ENCODE peak calls at places on chromosome 9, in nine cellular contexts. One of them, this sample, is unnamed.

GRCh38 chr9:79581794-79582193 is 10.0 kb downstream of the TLE4 start:
- DNase-seq in HEK293T: no peak
- DNase-seq in stimulated activated CD8-positive, alpha-beta memory T cell treated with anti-CD3 and anti-CD28 coated beads, Interleukin-2, amount 100 ng/mL, for 1 hour: no peak
- DNase-seq in DMS153: no peak
- DNase-seq in NCI-H524 treated with DMSO at 0.1 percent for 48 hours: no peak
- DNase-seq in posterior vena cava: no peak
- DNase-seq in cardiac fibroblast: peak
- DNase-seq in nephron progenitor cell: no peak
- DNase-seq in stimulated activated CD4-positive, alpha-beta T cell treated with anti-CD3 and anti-CD28 coated beads, Interleukin-1b, Interleukin-23, amount 100 ng/mL, for 4 hours: no peak
- DNase-seq in this sample: no peak

GRCh38 chr9:89872913-89873707 is 268.3 kb downstream of the GADD45G start:
- DNase-seq in stimulated activated CD8-positive, alpha-beta memory T cell treated with anti-CD3 and anti-CD28 coated beads, Interleukin-2, amount 100 ng/mL, for 1 hour: no peak
- DNase-seq in cardiac fibroblast: no peak
- DNase-seq in NCI-H524 treated with DMSO at 0.1 percent for 48 hours: no peak
- DNase-seq in stimulated activated CD4-positive, alpha-beta T cell treated with anti-CD3 and anti-CD28 coated beads, Interleukin-1b, Interleukin-23, amount 100 ng/mL, for 4 hours: no peak
- DNase-seq in nephron progenitor cell: no peak
- DNase-seq in DMS153: no peak
- DNase-seq in posterior vena cava: peak
- DNase-seq in HEK293T: no peak
- DNase-seq in this sample: no peak

GRCh38 chr9:32413424-32413823 is 29.0 kb downstream of the ACO1 start:
- DNase-seq in nephron progenitor cell: no peak
- DNase-seq in stimulated activated CD4-positive, alpha-beta T cell treated with anti-CD3 and anti-CD28 coated beads, Interleukin-1b, Interleukin-23, amount 100 ng/mL, for 4 hours: no peak
- DNase-seq in stimulated activated CD8-positive, alpha-beta memory T cell treated with anti-CD3 and anti-CD28 coated beads, Interleukin-2, amount 100 ng/mL, for 1 hour: no peak
- DNase-seq in HEK293T: no peak
- DNase-seq in DMS153: no peak
- DNase-seq in cardiac fibroblast: peak
- DNase-seq in NCI-H524 treated with DMSO at 0.1 percent for 48 hours: no peak
- DNase-seq in posterior vena cava: no peak
- DNase-seq in this sample: no peak

GRCh38 chr9:3292311-3292710 is 233.5 kb downstream of the RFX3 start:
- DNase-seq in HEK293T: no peak
- DNase-seq in DMS153: no peak
- DNase-seq in posterior vena cava: no peak
- DNase-seq in stimulated activated CD8-positive, alpha-beta memory T cell treated with anti-CD3 and anti-CD28 coated beads, Interleukin-2, amount 100 ng/mL, for 1 hour: no peak
- DNase-seq in stimulated activated CD4-positive, alpha-beta T cell treated with anti-CD3 and anti-CD28 coated beads, Interleukin-1b, Interleukin-23, amount 100 ng/mL, for 4 hours: no peak
- DNase-seq in nephron progenitor cell: no peak
- DNase-seq in NCI-H524 treated with DMSO at 0.1 percent for 48 hours: no peak
- DNase-seq in cardiac fibroblast: no peak
- DNase-seq in this sample: no peak

GRCh38 chr9:102845847-102846246 is 149.3 kb upstream of the CYLC2 start:
- DNase-seq in cardiac fibroblast: no peak
- DNase-seq in NCI-H524 treated with DMSO at 0.1 percent for 48 hours: no peak
- DNase-seq in stimulated activated CD4-positive, alpha-beta T cell treated with anti-CD3 and anti-CD28 coated beads, Interleukin-1b, Interleukin-23, amount 100 ng/mL, for 4 hours: no peak
- DNase-seq in nephron progenitor cell: no peak
- DNase-seq in DMS153: peak
- DNase-seq in stimulated activated CD8-positive, alpha-beta memory T cell treated with anti-CD3 and anti-CD28 coated beads, Interleukin-2, amount 100 ng/mL, for 1 hour: no peak
- DNase-seq in posterior vena cava: no peak
- DNase-seq in HEK293T: no peak
- DNase-seq in this sample: no peak

GRCh38 chr9:17531642-17532254 is 47.1 kb upstream of the SH3GL2 start:
- DNase-seq in stimulated activated CD8-positive, alpha-beta memory T cell treated with anti-CD3 and anti-CD28 coated beads, Interleukin-2, amount 100 ng/mL, for 1 hour: no peak
- DNase-seq in DMS153: no peak
- DNase-seq in nephron progenitor cell: peak
- DNase-seq in NCI-H524 treated with DMSO at 0.1 percent for 48 hours: no peak
- DNase-seq in posterior vena cava: no peak
- DNase-seq in stimulated activated CD4-positive, alpha-beta T cell treated with anti-CD3 and anti-CD28 coated beads, Interleukin-1b, Interleukin-23, amount 100 ng/mL, for 4 hours: no peak
- DNase-seq in HEK293T: peak
- DNase-seq in cardiac fibroblast: peak
- DNase-seq in this sample: peak

GRCh38 chr9:128753627-128754026 is 18.1 kb downstream of the ZER1 start:
- DNase-seq in HEK293T: no peak
- DNase-seq in stimulated activated CD8-positive, alpha-beta memory T cell treated with anti-CD3 and anti-CD28 coated beads, Interleukin-2, amount 100 ng/mL, for 1 hour: no peak
- DNase-seq in nephron progenitor cell: no peak
- DNase-seq in cardiac fibroblast: no peak
- DNase-seq in NCI-H524 treated with DMSO at 0.1 percent for 48 hours: no peak
- DNase-seq in posterior vena cava: no peak
- DNase-seq in DMS153: no peak
- DNase-seq in stimulated activated CD4-positive, alpha-beta T cell treated with anti-CD3 and anti-CD28 coated beads, Interleukin-1b, Interleukin-23, amount 100 ng/mL, for 4 hours: no peak
- DNase-seq in this sample: no peak

GRCh38 chr9:33350310-33350709 is 52.1 kb downstream of the AQP7 start:
- DNase-seq in nephron progenitor cell: no peak
- DNase-seq in cardiac fibroblast: peak
- DNase-seq in stimulated activated CD4-positive, alpha-beta T cell treated with anti-CD3 and anti-CD28 coated beads, Interleukin-1b, Interleukin-23, amount 100 ng/mL, for 4 hours: no peak
- DNase-seq in posterior vena cava: no peak
- DNase-seq in DMS153: no peak
- DNase-seq in HEK293T: no peak
- DNase-seq in NCI-H524 treated with DMSO at 0.1 percent for 48 hours: no peak
- DNase-seq in stimulated activated CD8-positive, alpha-beta memory T cell treated with anti-CD3 and anti-CD28 coated beads, Interleukin-2, amount 100 ng/mL, for 1 hour: no peak
- DNase-seq in this sample: no peak

GRCh38 chr9:5436441-5436840 is 1.3 kb downstream of the PLGRKT start:
- DNase-seq in posterior vena cava: no peak
- DNase-seq in DMS153: no peak
- DNase-seq in stimulated activated CD4-positive, alpha-beta T cell treated with anti-CD3 and anti-CD28 coated beads, Interleukin-1b, Interleukin-23, amount 100 ng/mL, for 4 hours: no peak
- DNase-seq in cardiac fibroblast: no peak
- DNase-seq in nephron progenitor cell: no peak
- DNase-seq in stimulated activated CD8-positive, alpha-beta memory T cell treated with anti-CD3 and anti-CD28 coated beads, Interleukin-2, amount 100 ng/mL, for 1 hour: no peak
- DNase-seq in HEK293T: no peak
- DNase-seq in NCI-H524 treated with DMSO at 0.1 percent for 48 hours: no peak
- DNase-seq in this sample: no peak

GRCh38 chr9:121887553-121888437 is 205.3 kb downstream of the TTLL11 start:
- DNase-seq in NCI-H524 treated with DMSO at 0.1 percent for 48 hours: no peak
- DNase-seq in posterior vena cava: no peak
- DNase-seq in HEK293T: no peak
- DNase-seq in stimulated activated CD4-positive, alpha-beta T cell treated with anti-CD3 and anti-CD28 coated beads, Interleukin-1b, Interleukin-23, amount 100 ng/mL, for 4 hours: no peak
- DNase-seq in nephron progenitor cell: no peak
- DNase-seq in DMS153: no peak
- DNase-seq in cardiac fibroblast: no peak
- DNase-seq in stimulated activated CD8-positive, alpha-beta memory T cell treated with anti-CD3 and anti-CD28 coated beads, Interleukin-2, amount 100 ng/mL, for 1 hour: no peak
- DNase-seq in this sample: no peak

GRCh38 chr9:87340391-87340790 is 157.3 kb upstream of the DAPK1 start:
- DNase-seq in NCI-H524 treated with DMSO at 0.1 percent for 48 hours: no peak
- DNase-seq in stimulated activated CD8-positive, alpha-beta memory T cell treated with anti-CD3 and anti-CD28 coated beads, Interleukin-2, amount 100 ng/mL, for 1 hour: no peak
- DNase-seq in cardiac fibroblast: no peak
- DNase-seq in nephron progenitor cell: no peak
- DNase-seq in posterior vena cava: no peak
- DNase-seq in DMS153: no peak
- DNase-seq in stimulated activated CD4-positive, alpha-beta T cell treated with anti-CD3 and anti-CD28 coated beads, Interleukin-1b, Interleukin-23, amount 100 ng/mL, for 4 hours: no peak
- DNase-seq in HEK293T: no peak
- DNase-seq in this sample: no peak

GRCh38 chr9:81716409-81716808 is 27.1 kb upstream of the TLE1 start:
- DNase-seq in HEK293T: no peak
- DNase-seq in cardiac fibroblast: no peak
- DNase-seq in DMS153: no peak
- DNase-seq in stimulated activated CD4-positive, alpha-beta T cell treated with anti-CD3 and anti-CD28 coated beads, Interleukin-1b, Interleukin-23, amount 100 ng/mL, for 4 hours: no peak
- DNase-seq in NCI-H524 treated with DMSO at 0.1 percent for 48 hours: no peak
- DNase-seq in stimulated activated CD8-positive, alpha-beta memory T cell treated with anti-CD3 and anti-CD28 coated beads, Interleukin-2, amount 100 ng/mL, for 1 hour: no peak
- DNase-seq in nephron progenitor cell: no peak
- DNase-seq in posterior vena cava: no peak
- DNase-seq in this sample: no peak

GRCh38 chr9:21568484-21568883 is 86.4 kb upstream of the IFNE start:
- DNase-seq in cardiac fibroblast: no peak
- DNase-seq in stimulated activated CD4-positive, alpha-beta T cell treated with anti-CD3 and anti-CD28 coated beads, Interleukin-1b, Interleukin-23, amount 100 ng/mL, for 4 hours: no peak
- DNase-seq in HEK293T: no peak
- DNase-seq in stimulated activated CD8-positive, alpha-beta memory T cell treated with anti-CD3 and anti-CD28 coated beads, Interleukin-2, amount 100 ng/mL, for 1 hour: no peak
- DNase-seq in DMS153: no peak
- DNase-seq in NCI-H524 treated with DMSO at 0.1 percent for 48 hours: no peak
- DNase-seq in posterior vena cava: no peak
- DNase-seq in nephron progenitor cell: no peak
- DNase-seq in this sample: no peak

This sample was measured in NCI-H510A treated with DMSO at 0.1 percent for 48 hours.